ENCODE peak calls at places on chromosomes 5 and 9, in six cellular contexts. Y is fibroblast of lung; A is stimulated activated naive CD8-positive, alpha-beta T cell treated with anti-CD3 and anti-CD28 coated beads, Interleukin-15, Interleukin-2, amounts not matched to agents 100 U/mL and 50 U/mL, for 24 hours; D is H54; B is stimulated activated CD4-positive, alpha-beta T cell treated with anti-CD3 and anti-CD28 coated beads, Interleukin-4, amount 100 ng/mL, for 24 hours; R is hippocampal formation. E is an unnamed sample.
A peak's percentile ranks its signal among the peaks of the same experiment; 100 is the strongest.

GRCh38 chr5:142296914-142297417 is 27.9 kb downstream of the SPRY4 start:
- DNase-seq in D (no peak), A (no peak), B (no peak), R (no peak), Y (peak; percentile 66), E (no peak)

GRCh38 chr5:30581198-30581925 is 612.1 kb upstream of the CDH6 start:
- DNase-seq in A (no peak), D (no peak), Y (peak; percentile 29), B (no peak), R (no peak), E (no peak)

GRCh38 chr5:124504081-124504916 is 242.1 kb downstream of the ZNF608 start:
- DNase-seq in Y (no peak), B (no peak), R (no peak), A (no peak), D (no peak), E (no peak)

GRCh38 chr9:127396253-127396807 is 639 bp upstream of the SLC2A8 start:
- DNase-seq in B (no peak), Y (no peak), R (no peak), D (no peak), A (no peak), E (no peak)

GRCh38 chr9:136939431-136939995 is 5.0 kb downstream of the FBXW5 start:
- DNase-seq in Y (no peak), B (no peak), R (no peak), A (no peak), D (no peak), E (no peak)

GRCh38 chr9:94623253-94623652 is 16.1 kb downstream of the FBP1 start:
- DNase-seq in R (no peak), Y (no peak), D (peak; percentile 86), A (peak; percentile 49), B (peak; percentile 15), E (peak; percentile 51)

GRCh38 chr9:14314424-14314928 is 535 bp upstream of the NFIB start:
- DNase-seq in A (no peak), B (no peak), R (no peak), D (peak; percentile 90), Y (peak; percentile 94), E (peak; percentile 83)

GRCh38 chr5:132655821-132656773 is 1.9 kb upstream of the IL13 start:
- DNase-seq in B (peak; percentile 38), R (no peak), A (peak; percentile 74), D (no peak), Y (peak; percentile 19), E (no peak)

GRCh38 chr9:130835441-130836298 is 616 bp downstream of the ABL1 start:
- DNase-seq in Y (peak; percentile 62), R (no peak), D (no peak), A (peak; percentile 61), B (peak; percentile 23), E (peak; percentile 60)

GRCh38 chr9:125829743-125830142 is 82.6 kb downstream of the PBX3 start:
- DNase-seq in A (peak; percentile 44), Y (peak; percentile 40), B (peak; percentile 46), R (no peak), D (no peak), E (peak; percentile 47)

GRCh38 chr9:135474915-135475314 is 4.7 kb upstream of the PPP1R26 start:
- DNase-seq in Y (peak; percentile 4), A (peak; percentile 32), B (peak; percentile 14), R (peak; percentile 11), D (no peak), E (peak; percentile 43)